ENCODE peak calls at places on chromosomes 5 and 9, in six cellular contexts. P is NB4; Y is GM23338; X is SW480; F is RKO; Z is stimulated activated CD8-positive, alpha-beta memory T cell treated with anti-CD3 and anti-CD28 coated beads, Interleukin-2, amount 100 ng/mL, for 1 hour. B is an unnamed sample.

GRCh38 chr5:35436441-35437057 is 181.1 kb upstream of the SPEF2 start:
- DNase-seq in P (peak; percentile 58), Y (peak; percentile 52), X (peak; percentile 28), F (peak; percentile 48), Z (no peak), B (peak; percentile 7)

GRCh38 chr9:14508884-14509283 is 184.3 kb downstream of the ZDHHC21 start:
- DNase-seq in P (no peak), Y (no peak), X (no peak), F (no peak), Z (no peak), B (no peak)

GRCh38 chr5:44299394-44299793 is 89.8 kb downstream of the FGF10 start:
- DNase-seq in P (no peak), Y (no peak), X (no peak), F (no peak), Z (no peak), B (no peak)

GRCh38 chr5:61575103-61575502 is 243.0 kb downstream of the ZSWIM6 start:
- DNase-seq in P (no peak), Y (no peak), X (peak; percentile 32), F (peak; percentile 14), Z (no peak), B (no peak)

GRCh38 chr5:4570047-4571015 is 569.8 kb upstream of the ADAMTS16 start:
- DNase-seq in P (no peak), Y (no peak), X (peak; percentile 100), F (no peak), Z (no peak), B (no peak)

GRCh38 chr5:107670927-107671741 is at the start of gene EFNA5:
- DNase-seq in P (peak; percentile 16), Y (peak; percentile 75), X (peak; percentile 52), F (peak; percentile 68), Z (no peak), B (peak; percentile 20)

GRCh38 chr5:149028984-149029383 is 33.9 kb downstream of the SH3TC2 start:
- DNase-seq in P (no peak), Y (no peak), X (no peak), F (no peak), Z (no peak), B (no peak)

GRCh38 chr9:122786338-122786737 is 2.4 kb upstream of the OR5C1 start:
- DNase-seq in P (no peak), Y (no peak), X (no peak), F (no peak), Z (no peak), B (no peak)

GRCh38 chr9:77598510-77598909 is 49.6 kb downstream of the GNA14 start:
- DNase-seq in P (no peak), Y (no peak), X (no peak), F (peak; percentile 2), Z (no peak), B (no peak)

GRCh38 chr9:34510506-34511159 is 12.2 kb downstream of the ENHO start:
- DNase-seq in P (no peak), Y (peak; percentile 12), X (no peak), F (no peak), Z (no peak), B (no peak)

GRCh38 chr9:22214497-22215031 is 205.5 kb upstream of the CDKN2B start:
- DNase-seq in P (no peak), Y (no peak), X (no peak), F (no peak), Z (no peak), B (no peak)

GRCh38 chr5:1564182-1564748 is 40.5 kb upstream of the LPCAT1 start:
- DNase-seq in P (peak; percentile 86), Y (no peak), X (no peak), F (peak; percentile 50), Z (no peak), B (no peak)

GRCh38 chr9:94693485-94694191 is 32.9 kb upstream of the AOPEP start:
- DNase-seq in P (no peak), Y (no peak), X (no peak), F (no peak), Z (no peak), B (no peak)

GRCh38 chr9:95025213-95026170 is 292.0 kb downstream of the FANCC start:
- DNase-seq in P (peak; percentile 19), Y (no peak), X (peak; percentile 55), F (no peak), Z (no peak), B (no peak)

GRCh38 chr9:82021198-82021597 is 32.6 kb downstream of the SPATA31D1 start:
- DNase-seq in P (no peak), Y (no peak), X (no peak), F (peak; percentile 36), Z (no peak), B (peak; percentile 81)

GRCh38 chr9:96344458-96345180 is 38.9 kb downstream of the SLC35D2 start:
- DNase-seq in P (peak; percentile 58), Y (peak; percentile 81), X (peak; percentile 98), F (peak; percentile 82), Z (no peak), B (no peak)

GRCh38 chr9:129549684-129550083 is 71.2 kb downstream of the C9orf50 start:
- DNase-seq in P (no peak), Y (no peak), X (peak; percentile 73), F (no peak), Z (no peak), B (no peak)

B was measured in prostate gland.